ENCODE peak calls at places on chromosomes 16 and 17, in nine cellular contexts. X, H, M, J, T, I, N, Q and O are unnamed samples. For H3K4me1, the result is how much of the 10 kb centered on the place peaks cover.

GRCh38 chr17:20315821-20316220 is 151.5 kb downstream of the LGALS9B start:
- DNase-seq in N (no peak), J (no peak), I (no peak), Q (no peak), T (no peak), M (no peak), X (no peak), H (no peak), O (no peak)

GRCh38 chr17:39601010-39601597 is 6.6 kb downstream of the NEUROD2 start:
- DNase-seq in X (no peak), H (no peak), Q (no peak), I (no peak), T (no peak), J (no peak), N (no peak), M (no peak), O (no peak)

GRCh38 chr17:5610956-5611355 is 26.6 kb upstream of the NLRP1 start:
- DNase-seq in N (no peak), M (no peak), I (no peak), T (peak), X (no peak), H (peak), Q (no peak), J (no peak), O (no peak)

GRCh38 chr17:81831957-81832607 is 1.0 kb downstream of the MCRIP1 start:
- DNase-seq in M (no peak), I (no peak), X (no peak), Q (no peak), J (no peak), N (no peak), H (no peak), T (peak), O (no peak)

GRCh38 chr17:753407-753806 is 1.3 kb upstream of the GEMIN4 start:
- DNase-seq in N (no peak), J (no peak), H (no peak), T (no peak), I (no peak), M (no peak), X (no peak), Q (no peak), O (no peak)

GRCh38 chr16:14301150-14302030 is 230.3 kb downstream of the MRTFB start:
- DNase-seq in Q (no peak), T (no peak), N (no peak), I (peak), M (peak), J (peak), H (peak), X (peak), O (no peak)

GRCh38 chr16:1634541-1634940 is 22.4 kb downstream of the CRAMP1 start:
- DNase-seq in Q (no peak), X (no peak), N (no peak), H (no peak), M (no peak), I (no peak), T (no peak), J (no peak), O (no peak)

GRCh38 chr17:6328279-6328678 is 106.6 kb downstream of the AIPL1 start:
- DNase-seq in I (no peak), X (peak), T (no peak), J (no peak), N (peak), M (peak), H (no peak), Q (no peak), O (no peak)

GRCh38 chr16:80117731-80118130 is 423.1 kb upstream of the DYNLRB2 start:
- DNase-seq in N (no peak), Q (no peak), I (no peak), X (no peak), M (no peak), J (no peak), H (no peak), T (no peak), O (no peak)

GRCh38 chr17:73278465-73279453 is 17.1 kb upstream of the CPSF4L start:
- DNase-seq in T (no peak), X (no peak), J (peak), N (no peak), H (peak), I (peak), Q (no peak), M (no peak), O (no peak)

GRCh38 chr17:41324180-41325075 is 8.9 kb upstream of the KRTAP17-1 start:
- DNase-seq in J (no peak), I (no peak), T (no peak), H (peak), X (peak), M (no peak), Q (no peak), N (peak), O (no peak)

DNA sequence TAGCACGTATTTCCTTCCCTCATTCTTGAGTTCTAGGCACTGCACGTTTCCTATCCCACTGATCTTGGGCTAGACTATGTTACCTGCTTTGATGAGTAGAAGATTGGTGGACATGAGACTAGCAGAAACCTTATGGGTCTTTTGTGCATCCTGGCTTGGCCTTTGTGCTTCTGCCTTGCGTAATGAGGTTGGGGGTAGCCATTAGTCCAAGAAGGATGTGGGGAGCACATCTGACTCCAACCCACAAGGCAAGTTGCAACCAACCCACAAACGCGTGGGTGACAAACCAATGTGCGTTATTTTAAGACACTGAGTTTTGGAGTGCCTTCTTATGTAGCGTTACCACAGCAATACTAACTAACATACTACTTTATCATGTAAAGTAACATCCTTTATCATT is 180.4 kb upstream of the IRX5 start:
- DNase-seq in Q (no peak), T (no peak), J (no peak), N (no peak), I (no peak), H (no peak), X (no peak), M (no peak), O (no peak)
- H3K4me1 ChIP-seq in Q (under half), T (under half), J (under half), N (under half), I (under half), H (under half), X (under half), M (under half), O (under half)

GRCh38 chr16:84740596-84741071 is 40.8 kb downstream of the USP10 start:
- DNase-seq in T (no peak), J (no peak), M (no peak), X (no peak), Q (no peak), N (no peak), H (no peak), I (no peak), O (no peak)

GRCh38 chr16:84741351-84741791 is 41.6 kb downstream of the USP10 start:
- DNase-seq in J (no peak), H (no peak), I (no peak), M (no peak), X (no peak), T (no peak), Q (no peak), N (no peak), O (no peak)

GRCh38 chr16:84737658-84738057 is 37.9 kb downstream of the USP10 start:
- DNase-seq in J (peak), X (no peak), T (peak), M (no peak), H (peak), N (no peak), Q (no peak), I (peak), O (no peak)

GRCh38 chr16:84738255-84739038 is 38.6 kb downstream of the USP10 start:
- DNase-seq in I (peak), Q (no peak), H (peak), M (peak), J (peak), N (peak), T (peak), X (peak), O (no peak)

GRCh38 chr16:84739349-84740124 is 39.7 kb downstream of the USP10 start:
- DNase-seq in J (no peak), N (no peak), I (no peak), Q (no peak), M (no peak), T (no peak), H (no peak), X (no peak), O (no peak)
- H3K4me1 ChIP-seq in J (half or more), N (under half), I (under half), Q (under half), M (under half), T (under half), H (under half), X (half or more), O (under half)

GRCh38 chr17:75361996-75362395 is 43.5 kb downstream of the GRB2 start:
- DNase-seq in I (no peak), N (no peak), T (no peak), H (no peak), X (no peak), M (no peak), J (no peak), Q (no peak), O (no peak)

GRCh38 chr17:75352079-75352569 is 53.4 kb downstream of the GRB2 start:
- DNase-seq in I (peak), M (no peak), Q (no peak), N (no peak), X (peak), H (no peak), J (peak), T (peak), O (no peak)

GRCh38 chr17:75353176-75353575 is 52.3 kb downstream of the GRB2 start:
- DNase-seq in N (no peak), T (no peak), J (no peak), Q (no peak), I (no peak), X (no peak), H (no peak), M (no peak), O (no peak)

GRCh38 chr17:75361344-75361743 is 44.1 kb downstream of the GRB2 start:
- DNase-seq in X (no peak), T (no peak), M (no peak), I (no peak), Q (no peak), N (no peak), J (no peak), H (no peak), O (no peak)

GRCh38 chr17:75356260-75356937 is 49.1 kb downstream of the GRB2 start:
- DNase-seq in X (no peak), I (no peak), J (no peak), T (no peak), H (no peak), M (no peak), N (no peak), Q (no peak), O (no peak)
- H3K4me1 ChIP-seq in X (under half), I (under half), J (under half), T (under half), H (under half), M (under half), N (under half), Q (under half), O (under half)

DNA sequence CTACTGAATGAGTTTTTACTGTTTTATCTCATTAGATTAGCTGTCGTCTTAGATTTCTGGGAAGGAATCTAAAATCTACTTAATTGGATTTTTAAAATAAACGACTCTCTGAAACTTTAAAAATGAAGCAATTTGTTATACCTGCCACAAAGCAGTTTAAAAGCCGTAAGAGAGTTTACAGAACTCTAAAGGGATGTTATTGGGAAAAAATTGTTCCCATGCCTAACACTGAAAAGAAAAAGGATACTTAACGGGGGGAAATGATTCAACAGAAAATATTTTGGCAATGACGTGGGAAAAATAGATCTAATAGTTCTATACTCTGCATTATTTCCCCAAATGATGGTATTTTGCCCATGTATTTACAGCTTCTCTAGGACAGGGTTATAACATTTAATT is 27.0 kb downstream of the ARHGAP17 start:
- DNase-seq in J (no peak), M (no peak), I (no peak), H (no peak), X (no peak), T (no peak), Q (no peak), N (no peak), O (no peak)
- H3K4me1 ChIP-seq in J (half or more), M (under half), I (half or more), H (half or more), X (half or more), T (half or more), Q (under half), N (under half), O (under half)